ENCODE peak calls at places on chromosome 1, in four cellular contexts. J is HL-60, G is K562, T is GM12878. K is an unnamed sample.
A peak's percentile ranks its signal among the peaks of the same experiment; 100 is the strongest.

GRCh38 chr1:1272341-1273151 is 1.1 kb downstream of the UBE2J2 start:
- DNase-seq in J (no peak), G (no peak), T (no peak), K (no peak)

GRCh38 chr1:221416723-221417122 is 325.2 kb downstream of the DUSP10 start:
- DNase-seq in J (no peak), G (no peak), T (no peak), K (no peak)

GRCh38 chr1:246527402-246528088 is 20.5 kb upstream of the SMYD3 start:
- DNase-seq in J (peak; percentile 79), G (no peak), T (no peak), K (no peak)

GRCh38 chr1:2115008-2115921 is 65.1 kb downstream of the PRKCZ start:
- DNase-seq in J (no peak), G (no peak), T (no peak), K (no peak)

GRCh38 chr1:205567716-205568115 is 63.2 kb downstream of the CDK18 start:
- DNase-seq in J (no peak), G (no peak), T (no peak), K (no peak)

GRCh38 chr1:205543351-205544305 is 39.2 kb downstream of the CDK18 start:
- DNase-seq in J (no peak), G (peak; percentile 51), T (no peak), K (no peak)

GRCh38 chr1:61993331-61993961 is 201.2 kb upstream of the L1TD1 start:
- DNase-seq in J (no peak), G (no peak), T (no peak), K (no peak)

GRCh38 chr1:109624215-109625010 is 4.8 kb downstream of the AMPD2 start:
- DNase-seq in J (peak; percentile 79), G (no peak), T (no peak), K (no peak)

GRCh38 chr1:62271137-62271536 is 48.1 kb downstream of the KANK4 start:
- DNase-seq in J (no peak), G (no peak), T (no peak), K (no peak)

GRCh38 chr1:109751531-109752260 is 10.9 kb upstream of the GSTM3 start:
- DNase-seq in J (no peak), G (no peak), T (no peak), K (no peak)

GRCh38 chr1:19582318-19582717 is 61.8 kb upstream of the NBL1 start:
- DNase-seq in J (peak; percentile 66), G (peak; percentile 74), T (peak; percentile 42), K (peak; percentile 39)

GRCh38 chr1:194081444-194081843 is 895.0 kb upstream of the B3GALT2 start:
- DNase-seq in J (no peak), G (no peak), T (no peak), K (no peak)

GRCh38 chr1:178094752-178095645 is 1.1 kb downstream of the RASAL2 start:
- DNase-seq in J (no peak), G (no peak), T (no peak), K (no peak)

GRCh38 chr1:52915211-52915854 is 6.2 kb downstream of the ECHDC2 start:
- DNase-seq in J (no peak), G (no peak), T (no peak), K (no peak)

GRCh38 chr1:198538579-198539364 is 1.7 kb downstream of the ATP6V1G3 start:
- DNase-seq in J (no peak), G (no peak), T (no peak), K (no peak)

GRCh38 chr1:211356723-211357418 is 30.2 kb downstream of the TRAF5 start:
- DNase-seq in J (no peak), G (no peak), T (no peak), K (no peak)

GRCh38 chr1:178465011-178465410 is 31.8 kb downstream of the CLEC20A start:
- DNase-seq in J (no peak), G (no peak), T (no peak), K (no peak)

GRCh38 chr1:62433861-62434611 is 2.8 kb upstream of the USP1 start:
- DNase-seq in J (no peak), G (no peak), T (no peak), K (no peak)

GRCh38 chr1:111720977-111721670 is 18.1 kb downstream of the INKA2 start:
- DNase-seq in J (no peak), G (no peak), T (no peak), K (no peak)

GRCh38 chr1:37477198-37477931 is 3.0 kb downstream of the ZC3H12A start:
- DNase-seq in J (peak; percentile 33), G (peak; percentile 28), T (peak; percentile 81), K (peak; percentile 63)

GRCh38 chr1:35557118-35557610 is at the start of gene KIAA0319L:
- DNase-seq in J (peak; percentile 89), G (peak; percentile 92), T (no peak), K (peak; percentile 87)

GRCh38 chr1:37143818-37144217 is 109.5 kb upstream of the GRIK3 start:
- DNase-seq in J (no peak), G (peak; percentile 50), T (no peak), K (no peak)

GRCh38 chr1:27787895-27788294 is 14.9 kb downstream of the STX12 start:
- DNase-seq in J (no peak), G (no peak), T (no peak), K (no peak)

GRCh38 chr1:174218983-174219382 is 59.7 kb downstream of the RABGAP1L start:
- DNase-seq in J (no peak), G (no peak), T (no peak), K (no peak)

GRCh38 chr1:222288056-222288455 is 259.8 kb downstream of the HHIPL2 start:
- DNase-seq in J (no peak), G (no peak), T (no peak), K (no peak)

GRCh38 chr1:94205639-94206038 is 31.7 kb downstream of the ARHGAP29 start:
- DNase-seq in J (no peak), G (no peak), T (no peak), K (no peak)

GRCh38 chr1:218425647-218426342 is 80.7 kb downstream of the TGFB2 start:
- DNase-seq in J (no peak), G (no peak), T (no peak), K (no peak)

GRCh38 chr1:61119085-61119484 is 36.7 kb downstream of the NFIA start:
- DNase-seq in J (no peak), G (no peak), T (no peak), K (no peak)

GRCh38 chr1:156703336-156703735 is 2.0 kb downstream of the CRABP2 start:
- DNase-seq in J (no peak), G (no peak), T (no peak), K (no peak)

GRCh38 chr1:43414634-43415223 is 25.0 kb downstream of the SZT2 start:
- DNase-seq in J (peak; percentile 68), G (peak; percentile 89), T (no peak), K (no peak)

GRCh38 chr1:65995928-65996327 is 203.2 kb downstream of the PDE4B start:
- DNase-seq in J (no peak), G (no peak), T (no peak), K (no peak)

GRCh38 chr1:151916959-151917358 is 7.6 kb upstream of the THEM4 start:
- DNase-seq in J (no peak), G (no peak), T (no peak), K (no peak)
- TF ChIP-seq SPI1 in J (no peak), G (no peak), T (no peak), K (no peak)

DNA sequence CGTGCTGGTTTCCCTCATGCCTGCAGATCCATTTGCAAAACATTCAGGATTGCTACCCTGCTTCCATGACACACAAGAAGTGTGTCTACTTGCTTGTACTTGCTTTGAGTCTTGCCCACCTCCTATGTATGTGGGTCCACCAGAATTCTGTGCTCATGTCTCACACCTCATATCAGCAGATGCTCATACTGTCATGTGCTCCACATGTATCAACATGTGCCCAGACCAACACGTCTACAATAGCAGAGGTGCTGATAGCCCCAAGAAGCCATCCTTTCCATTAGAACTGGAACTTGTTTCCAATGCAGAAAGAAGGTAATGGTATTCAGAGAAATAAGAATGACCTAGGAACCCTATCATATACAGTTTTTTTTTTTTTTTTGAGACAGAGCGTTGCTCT is 27.9 kb upstream of the MYOC start:
- DNase-seq in J (no peak), G (no peak), T (no peak), K (no peak)
- TF ChIP-seq SPI1 in J (no peak), G (no peak), T (no peak), K (no peak)

GRCh38 chr1:12383001-12383400 is 153.2 kb downstream of the VPS13D start:
- DNase-seq in J (no peak), G (no peak), T (no peak), K (no peak)

GRCh38 chr1:12384836-12385456 is 155.1 kb downstream of the VPS13D start:
- DNase-seq in J (no peak), G (no peak), T (no peak), K (no peak)

GRCh38 chr1:12383786-12384185 is 154.0 kb downstream of the VPS13D start:
- DNase-seq in J (no peak), G (no peak), T (no peak), K (no peak)

GRCh38 chr1:12386130-12386529 is 156.3 kb downstream of the VPS13D start:
- DNase-seq in J (no peak), G (no peak), T (no peak), K (no peak)

DNA sequence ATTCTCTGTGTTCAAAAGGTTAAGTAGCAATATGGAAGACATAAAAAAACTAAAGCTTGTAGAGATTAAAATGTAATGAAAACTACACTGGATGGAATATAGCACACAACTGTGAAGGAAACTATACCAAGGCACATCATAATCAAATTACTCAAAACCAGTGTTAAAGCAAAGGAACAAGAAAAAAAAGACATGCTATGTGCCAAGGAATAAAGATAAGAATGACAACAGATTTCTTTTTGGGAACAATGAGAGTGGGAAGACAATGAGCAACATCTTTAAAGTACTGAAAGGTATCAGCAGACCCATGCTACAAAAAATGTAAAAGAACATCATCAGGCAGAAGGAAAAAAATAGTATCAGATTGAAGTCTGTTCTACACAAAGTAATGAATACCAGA is 157.8 kb downstream of the VPS13D start:
- DNase-seq in J (no peak), G (no peak), T (no peak), K (no peak)
- TF ChIP-seq SPI1 in J (no peak), G (no peak), T (no peak), K (no peak)

DNA sequence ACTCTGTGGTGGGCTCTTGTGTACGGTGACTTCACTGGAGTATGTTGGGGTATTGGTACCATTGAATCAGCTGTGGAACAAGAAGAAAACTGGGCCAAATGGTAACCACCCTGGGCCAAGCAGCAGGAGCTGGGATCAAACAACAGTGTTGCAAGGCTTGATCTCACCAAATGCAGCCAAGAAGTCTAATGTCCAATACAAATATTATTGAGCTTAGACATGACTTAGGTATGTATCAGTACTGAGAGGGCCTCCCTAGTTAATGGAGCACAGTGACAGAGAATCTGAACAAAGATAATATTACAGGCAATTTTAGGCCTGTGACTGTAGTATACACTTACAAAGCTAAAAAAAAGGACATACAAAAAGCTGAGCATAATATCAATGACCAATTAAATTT is 604.8 kb downstream of the PLA2G4A start:
- DNase-seq in J (no peak), G (no peak), T (no peak), K (no peak)
- TF ChIP-seq SPI1 in J (no peak), G (no peak), T (no peak), K (no peak)

GRCh38 chr1:154973344-154974085 is 966 bp upstream of the CKS1B start:
- DNase-seq in J (peak; percentile 97), G (peak; percentile 78), T (peak; percentile 91), K (peak; percentile 79)
- TF ChIP-seq SPI1 in J (no peak), G (no peak), T (no peak), K (no peak)

K was measured in GM12891.